ENCODE peak calls at places on chromosomes 12 and 14, in ten cellular contexts. P is T-cell, W is ELR, B is colonic mucosa, H is H54, L is fibroblast of the conjunctiva, E is pancreas, C is bronchial epithelial cell, Q is ACHN, S is mesothelial cell of epicardium. G is an unnamed sample.

GRCh38 chr14:100778951-100779690 is 46.8 kb upstream of the MEG3 start:
- DNase-seq in P (no peak), W (no peak), B (no peak), H (no peak), L (no peak), E (no peak), C (no peak), Q (no peak), S (no peak), G (no peak)

GRCh38 chr12:12024958-12025682 is 45.6 kb upstream of the BCL2L14 start:
- DNase-seq in P (peak), W (no peak), B (peak), H (no peak), L (no peak), E (no peak), C (peak), Q (no peak), S (no peak), G (peak)

GRCh38 chr12:124653169-124653931 is 85.9 kb upstream of the NCOR2 start:
- DNase-seq in P (no peak), W (no peak), B (no peak), H (no peak), L (no peak), E (no peak), C (no peak), Q (no peak), S (no peak), G (no peak)

GRCh38 chr14:38078393-38078792 is 129.3 kb upstream of the SSTR1 start:
- DNase-seq in P (peak), W (no peak), B (no peak), H (no peak), L (no peak), E (no peak), C (peak), Q (no peak), S (no peak), G (no peak)

GRCh38 chr14:99231850-99232401 is 40.1 kb downstream of the BCL11B start:
- DNase-seq in P (no peak), W (no peak), B (no peak), H (no peak), L (no peak), E (peak), C (no peak), Q (no peak), S (peak), G (no peak)

GRCh38 chr14:95253039-95253620 is 66.6 kb downstream of the CLMN start:
- DNase-seq in P (no peak), W (peak), B (no peak), H (no peak), L (no peak), E (no peak), C (no peak), Q (no peak), S (no peak), G (no peak)

GRCh38 chr12:26929590-26929989 is 8.2 kb downstream of the INTS13 start:
- DNase-seq in P (no peak), W (no peak), B (no peak), H (no peak), L (no peak), E (no peak), C (no peak), Q (no peak), S (no peak), G (no peak)

GRCh38 chr14:76904100-76904739 is 78.0 kb downstream of the LRRC74A start:
- DNase-seq in P (no peak), W (peak), B (no peak), H (peak), L (peak), E (no peak), C (peak), Q (peak), S (no peak), G (no peak)

GRCh38 chr12:54229624-54230212 is 40.9 kb upstream of the SMUG1 start:
- DNase-seq in P (no peak), W (peak), B (no peak), H (peak), L (peak), E (no peak), C (peak), Q (peak), S (no peak), G (no peak)

GRCh38 chr14:72523397-72524157 is 370.3 kb downstream of the DPF3 start:
- DNase-seq in P (no peak), W (no peak), B (no peak), H (no peak), L (no peak), E (no peak), C (no peak), Q (no peak), S (no peak), G (no peak)

GRCh38 chr14:28163261-28163660 is 603.3 kb upstream of the FOXG1 start:
- DNase-seq in P (no peak), W (no peak), B (no peak), H (no peak), L (no peak), E (no peak), C (no peak), Q (no peak), S (no peak), G (no peak)

GRCh38 chr12:102910792-102911191 is 6.3 kb downstream of the PAH start:
- DNase-seq in P (no peak), W (no peak), B (no peak), H (no peak), L (no peak), E (no peak), C (no peak), Q (no peak), S (no peak), G (no peak)

GRCh38 chr14:100783630-100784321 is 42.1 kb upstream of the MEG3 start:
- DNase-seq in P (no peak), W (no peak), B (no peak), H (no peak), L (no peak), E (no peak), C (peak), Q (no peak), S (no peak), G (no peak)

GRCh38 chr12:86735851-86736250 is 479.7 kb upstream of the MGAT4C start:
- DNase-seq in P (no peak), W (no peak), B (no peak), H (no peak), L (no peak), E (no peak), C (no peak), Q (no peak), S (no peak), G (no peak)

GRCh38 chr12:127613056-127613455 is 653.9 kb upstream of the TMEM132C start:
- DNase-seq in P (no peak), W (no peak), B (no peak), H (no peak), L (no peak), E (peak), C (no peak), Q (no peak), S (no peak), G (no peak)

GRCh38 chr12:6560501-6561205 is 4.8 kb upstream of the IFFO1 start:
- DNase-seq in P (no peak), W (no peak), B (no peak), H (no peak), L (no peak), E (no peak), C (no peak), Q (no peak), S (no peak), G (no peak)

GRCh38 chr12:85281947-85282312 is 1.9 kb downstream of the ALX1 start:
- DNase-seq in P (no peak), W (no peak), B (no peak), H (no peak), L (no peak), E (no peak), C (no peak), Q (no peak), S (no peak), G (no peak)

GRCh38 chr12:78442454-78442801 is 422.1 kb upstream of the SYT1 start:
- DNase-seq in P (no peak), W (peak), B (no peak), H (no peak), L (peak), E (no peak), C (peak), Q (no peak), S (no peak), G (no peak)

GRCh38 chr12:57146092-57146491 is 1.3 kb downstream of the LRP1-AS start:
- DNase-seq in P (no peak), W (no peak), B (no peak), H (no peak), L (no peak), E (no peak), C (no peak), Q (no peak), S (no peak), G (no peak)